ENCODE peak calls at places on chromosome 1, in eight cellular contexts. B is anterior cingulate cortex; I is left lung; C is hypothalamus; N is GM04504; Q is hippocampal formation; F is brain microvascular endothelial cell; M is effector memory CD8-positive, alpha-beta T cell. R is an unnamed sample.

GRCh38 chr1:157659576-157660247 is 40.9 kb downstream of the FCRL3 start:
- DNase-seq in B (no peak), I (no peak), C (no peak), N (no peak), Q (no peak), F (no peak), M (no peak), R (no peak)

GRCh38 chr1:87402192-87403046 is 73.7 kb downstream of the LMO4 start:
- DNase-seq in B (no peak), I (no peak), C (no peak), N (peak), Q (no peak), F (no peak), M (no peak), R (no peak)

GRCh38 chr1:33047839-33048305 is 11.2 kb upstream of the AK2 start:
- DNase-seq in B (no peak), I (peak), C (no peak), N (no peak), Q (no peak), F (no peak), M (no peak), R (no peak)

GRCh38 chr1:183198463-183198862 is 12.4 kb downstream of the LAMC2 start:
- DNase-seq in B (no peak), I (no peak), C (no peak), N (no peak), Q (no peak), F (peak), M (no peak), R (no peak)

GRCh38 chr1:111990878-111991760 is 1.7 kb upstream of the KCND3 start:
- DNase-seq in B (peak), I (peak), C (peak), N (no peak), Q (peak), F (no peak), M (no peak), R (peak)

GRCh38 chr1:244836598-244836997 is 1.1 kb downstream of the COX20 start:
- DNase-seq in B (no peak), I (no peak), C (no peak), N (no peak), Q (no peak), F (no peak), M (no peak), R (no peak)

GRCh38 chr1:6093061-6093460 is 47.4 kb downstream of the KCNAB2 start:
- DNase-seq in B (no peak), I (no peak), C (no peak), N (no peak), Q (no peak), F (no peak), M (no peak), R (no peak)

GRCh38 chr1:213523781-213524398 is 463.9 kb upstream of the PROX1 start:
- DNase-seq in B (no peak), I (no peak), C (no peak), N (no peak), Q (no peak), F (no peak), M (no peak), R (no peak)

GRCh38 chr1:111513410-111514020 is 10.1 kb upstream of the ADORA3 start:
- DNase-seq in B (peak), I (no peak), C (peak), N (no peak), Q (peak), F (no peak), M (no peak), R (peak)

GRCh38 chr1:93743465-93743864 is 61.8 kb upstream of the BCAR3 start:
- DNase-seq in B (no peak), I (no peak), C (no peak), N (no peak), Q (no peak), F (no peak), M (no peak), R (no peak)

GRCh38 chr1:39453603-39454002 is 37.8 kb upstream of the BMP8A start:
- DNase-seq in B (no peak), I (peak), C (peak), N (peak), Q (no peak), F (peak), M (no peak), R (no peak)

GRCh38 chr1:67647036-67647798 is 37.8 kb upstream of the GADD45A start:
- DNase-seq in B (no peak), I (no peak), C (no peak), N (peak), Q (no peak), F (no peak), M (no peak), R (no peak)

GRCh38 chr1:40394456-40395172 is 21.1 kb downstream of the SMAP2 start:
- DNase-seq in B (no peak), I (no peak), C (no peak), N (no peak), Q (no peak), F (peak), M (no peak), R (no peak)

GRCh38 chr1:38858833-38859560 is 575 bp downstream of the RRAGC start:
- DNase-seq in B (no peak), I (peak), C (peak), N (peak), Q (no peak), F (peak), M (peak), R (no peak)